ENCODE peak calls at places on chromosomes 1 and 21, in six cellular contexts. E is A549, P is GM12878, U is K562, C is SK-N-SH, M is HepG2. A is an unnamed sample.

GRCh38 chr1:36882536-36883285 is 151.6 kb downstream of the GRIK3 start:
- DNase-seq in E (no peak), P (no peak), U (no peak), C (no peak), M (no peak), A (no peak)

GRCh38 chr1:115796897-115797296 is 28.4 kb upstream of the CASQ2 start:
- DNase-seq in E (no peak), P (no peak), U (no peak), C (no peak), M (no peak), A (no peak)

GRCh38 chr1:214439352-214440119 is 111.9 kb downstream of the PTPN14 start:
- DNase-seq in E (no peak), P (peak; percentile 60), U (no peak), C (no peak), M (peak; percentile 90), A (peak; percentile 97)

GRCh38 chr1:160911441-160911840 is 26.5 kb upstream of the ITLN1 start:
- DNase-seq in E (no peak), P (no peak), U (no peak), C (no peak), M (no peak), A (peak; percentile 3)

GRCh38 chr1:12620142-12620865 is 2.3 kb upstream of the DHRS3 start:
- DNase-seq in E (no peak), P (no peak), U (no peak), C (no peak), M (no peak), A (no peak)

GRCh38 chr21:33478858-33479678 is 706 bp downstream of the TMEM50B start:
- DNase-seq in E (no peak), P (no peak), U (peak; percentile 66), C (peak; percentile 69), M (peak; percentile 10), A (peak; percentile 17)

GRCh38 chr21:41068411-41069304 is 99.3 kb upstream of the BACE2 start:
- DNase-seq in E (peak; percentile 36), P (no peak), U (peak; percentile 82), C (peak; percentile 87), M (peak; percentile 50), A (peak; percentile 23)

GRCh38 chr1:172360511-172360910 is 60.0 kb upstream of the C1orf105 start:
- DNase-seq in E (no peak), P (no peak), U (no peak), C (no peak), M (peak; percentile 93), A (no peak)

GRCh38 chr1:248225537-248225936 is 5.7 kb upstream of the OR2M4 start:
- DNase-seq in E (no peak), P (no peak), U (no peak), C (no peak), M (no peak), A (no peak)

GRCh38 chr1:99146129-99146848 is 118.0 kb upstream of the PLPPR4 start:
- DNase-seq in E (no peak), P (no peak), U (no peak), C (no peak), M (no peak), A (no peak)

GRCh38 chr1:239732770-239733169 is 346.4 kb downstream of the CHRM3 start:
- DNase-seq in E (no peak), P (no peak), U (no peak), C (no peak), M (no peak), A (no peak)

GRCh38 chr1:95340056-95340455 is 106.0 kb downstream of the RWDD3 start:
- DNase-seq in E (no peak), P (no peak), U (no peak), C (no peak), M (no peak), A (no peak)

GRCh38 chr1:169106095-169106920 is at the start of gene ATP1B1:
- DNase-seq in E (peak; percentile 91), P (no peak), U (peak; percentile 98), C (peak; percentile 96), M (peak; percentile 79), A (peak; percentile 71)

GRCh38 chr1:233638513-233638912 is 24.6 kb downstream of the KCNK1 start:
- DNase-seq in E (no peak), P (no peak), U (no peak), C (no peak), M (no peak), A (no peak)

GRCh38 chr1:243313635-243314536 is 58.0 kb downstream of the SDCCAG8 start:
- DNase-seq in E (no peak), P (peak; percentile 94), U (no peak), C (no peak), M (no peak), A (no peak)

GRCh38 chr1:197144570-197145325 is 1.7 kb downstream of the ASPM start:
- DNase-seq in E (no peak), P (no peak), U (peak; percentile 12), C (peak; percentile 12), M (peak; percentile 18), A (peak; percentile 34)

GRCh38 chr1:227919916-227920315 is 27.8 kb downstream of the WNT9A start:
- DNase-seq in E (no peak), P (no peak), U (peak; percentile 69), C (peak; percentile 87), M (no peak), A (no peak)

GRCh38 chr1:27031235-27032118 is 18.8 kb upstream of the TENT5B start:
- DNase-seq in E (no peak), P (no peak), U (no peak), C (peak; percentile 38), M (no peak), A (peak; percentile 67)

GRCh38 chr1:174352117-174352516 is 95.6 kb upstream of the GPR52 start:
- DNase-seq in E (no peak), P (no peak), U (no peak), C (no peak), M (no peak), A (no peak)

GRCh38 chr1:231554969-231555368 is 26.5 kb downstream of the TSNAX start:
- DNase-seq in E (no peak), P (no peak), U (no peak), C (no peak), M (no peak), A (no peak)

GRCh38 chr1:32541064-32541566 is 1.9 kb downstream of the ZBTB8A start:
- DNase-seq in E (no peak), P (no peak), U (no peak), C (no peak), M (no peak), A (no peak)

GRCh38 chr1:40133839-40134238 is 27.3 kb upstream of the RLF start:
- DNase-seq in E (no peak), P (no peak), U (no peak), C (peak; percentile 22), M (no peak), A (no peak)

GRCh38 chr1:199298825-199299224 is 660.0 kb downstream of the PTPRC start:
- DNase-seq in E (no peak), P (no peak), U (no peak), C (no peak), M (no peak), A (peak; percentile 11)

GRCh38 chr1:51541313-51542050 is 22.4 kb upstream of the EPS15 start:
- DNase-seq in E (no peak), P (no peak), U (no peak), C (no peak), M (no peak), A (no peak)

GRCh38 chr1:179954494-179955317 is at the start of gene CEP350:
- DNase-seq in E (peak; percentile 77), P (peak; percentile 99), U (peak; percentile 89), C (peak; percentile 92), M (peak; percentile 98), A (peak; percentile 99)

GRCh38 chr1:60367522-60367921 is 294.0 kb upstream of the C1orf87 start:
- DNase-seq in E (no peak), P (no peak), U (no peak), C (no peak), M (no peak), A (no peak)

GRCh38 chr1:84913025-84913892 is 20.3 kb upstream of the LPAR3 start:
- DNase-seq in E (no peak), P (no peak), U (no peak), C (no peak), M (no peak), A (peak; percentile 24)

DNA sequence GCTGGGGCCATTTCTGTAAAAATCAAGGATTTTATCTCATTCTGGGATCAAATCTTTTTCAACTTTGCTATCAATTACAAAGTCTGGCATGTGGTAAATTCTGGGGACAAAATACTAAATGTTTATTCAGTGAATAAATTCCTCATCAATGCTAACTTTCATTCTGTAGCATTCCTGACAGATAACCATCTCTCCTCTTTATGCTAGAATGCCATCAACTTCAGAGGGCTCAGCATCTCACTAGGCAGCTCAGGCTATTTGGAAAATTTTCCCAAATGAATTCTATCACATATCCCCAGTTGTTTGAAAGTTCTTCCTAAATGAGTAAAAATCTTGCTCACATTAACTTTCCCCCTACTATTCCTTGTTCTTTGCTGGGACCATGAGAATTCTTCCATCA is 163.0 kb upstream of the DAB1 start:
- DNase-seq in E (no peak), P (no peak), U (no peak), C (no peak), M (no peak), A (no peak)
- TF ChIP-seq RAD21 in E (no peak), P (no peak), U (no peak), C (no peak), M (no peak), A (no peak)

GRCh38 chr1:151993084-151993733 is 450 bp downstream of the S100A10 start:
- DNase-seq in E (no peak), P (no peak), U (no peak), C (no peak), M (no peak), A (no peak)
- TF ChIP-seq SMC3 in E (no peak), P (no peak), U (no peak), C (no peak), M (no peak), A (no peak)

GRCh38 chr1:64309468-64309867 is 106.0 kb downstream of the UBE2U start:
- DNase-seq in E (no peak), P (no peak), U (no peak), C (no peak), M (no peak), A (no peak)

GRCh38 chr1:64304744-64305143 is 101.3 kb downstream of the UBE2U start:
- DNase-seq in E (no peak), P (no peak), U (no peak), C (no peak), M (no peak), A (no peak)

GRCh38 chr1:64302971-64303370 is 99.5 kb downstream of the UBE2U start:
- DNase-seq in E (no peak), P (no peak), U (no peak), C (no peak), M (no peak), A (peak; percentile 20)

GRCh38 chr1:64312431-64312830 is 109.0 kb downstream of the UBE2U start:
- DNase-seq in E (no peak), P (no peak), U (no peak), C (no peak), M (no peak), A (no peak)

DNA sequence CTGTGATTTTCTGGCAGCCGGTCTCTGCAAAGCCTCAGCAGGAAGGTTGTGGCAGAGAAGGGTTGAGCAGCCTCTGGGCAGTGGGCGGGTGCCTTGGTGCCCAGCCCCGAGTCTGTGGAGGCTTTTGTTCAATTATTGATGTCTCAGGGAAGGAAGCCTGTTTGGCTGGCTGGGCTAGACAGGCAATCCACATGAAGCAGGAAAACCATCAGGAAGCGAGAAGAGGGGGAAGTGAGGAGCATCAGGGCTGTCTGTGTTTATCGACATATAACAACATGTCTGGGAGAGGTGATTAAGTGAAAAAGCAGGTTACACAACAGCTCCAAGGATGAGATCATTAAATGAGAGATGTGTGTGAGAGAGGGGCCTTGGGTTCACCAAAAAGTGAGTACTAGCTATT is 105.4 kb downstream of the UBE2U start:
- DNase-seq in E (no peak), P (no peak), U (no peak), C (no peak), M (no peak), A (no peak)
- TF ChIP-seq RAD21 in E (no peak), P (no peak), U (no peak), C (no peak), M (no peak), A (no peak)

GRCh38 chr1:210351496-210351895 is 22.8 kb downstream of the HHAT start:
- DNase-seq in E (no peak), P (no peak), U (no peak), C (no peak), M (no peak), A (no peak)
- TF ChIP-seq SMC3 in E (no peak), P (no peak), U (no peak), C (no peak), M (no peak), A (no peak)